ENCODE peak calls at places on chromosomes 7 and 10, in eight cellular contexts. One of them, this sample, is unnamed.

GRCh38 chr10:85548038-85548437 is 818.6 kb downstream of the GRID1 start:
- DNase-seq in NCI-H774: peak
- DNase-seq in ELF-1: peak
- DNase-seq in AG20443: peak
- DNase-seq in mesenteric fat pad: no peak
- DNase-seq in globus pallidus: peak
- DNase-seq in stimulated activated CD4-positive, alpha-beta T cell treated with anti-CD3 and anti-CD28 coated beads, Interleukin-12 subunit alpha, Interleukin-12 subunit beta, amount 100 ng/mL, for 48 hours: no peak
- DNase-seq in BJ: no peak
- DNase-seq in this sample: no peak

GRCh38 chr7:143360788-143361551 is 1.5 kb downstream of the FAM131B start:
- DNase-seq in globus pallidus: peak
- DNase-seq in mesenteric fat pad: peak
- DNase-seq in stimulated activated CD4-positive, alpha-beta T cell treated with anti-CD3 and anti-CD28 coated beads, Interleukin-12 subunit alpha, Interleukin-12 subunit beta, amount 100 ng/mL, for 48 hours: no peak
- DNase-seq in AG20443: no peak
- DNase-seq in ELF-1: no peak
- DNase-seq in NCI-H774: no peak
- DNase-seq in BJ: no peak
- DNase-seq in this sample: no peak

GRCh38 chr7:158973440-158973839 is 117.1 kb downstream of the DYNC2I1 start:
- DNase-seq in ELF-1: peak
- DNase-seq in globus pallidus: no peak
- DNase-seq in AG20443: no peak
- DNase-seq in BJ: no peak
- DNase-seq in mesenteric fat pad: no peak
- DNase-seq in NCI-H774: no peak
- DNase-seq in stimulated activated CD4-positive, alpha-beta T cell treated with anti-CD3 and anti-CD28 coated beads, Interleukin-12 subunit alpha, Interleukin-12 subunit beta, amount 100 ng/mL, for 48 hours: peak
- DNase-seq in this sample: no peak

GRCh38 chr10:119370972-119371703 is 163.8 kb downstream of the GRK5 start:
- DNase-seq in AG20443: peak
- DNase-seq in stimulated activated CD4-positive, alpha-beta T cell treated with anti-CD3 and anti-CD28 coated beads, Interleukin-12 subunit alpha, Interleukin-12 subunit beta, amount 100 ng/mL, for 48 hours: no peak
- DNase-seq in mesenteric fat pad: no peak
- DNase-seq in ELF-1: no peak
- DNase-seq in BJ: peak
- DNase-seq in globus pallidus: no peak
- DNase-seq in NCI-H774: no peak
- DNase-seq in this sample: peak

GRCh38 chr10:110407301-110408170 is 90.2 kb upstream of the DUSP5 start:
- DNase-seq in ELF-1: peak
- DNase-seq in mesenteric fat pad: no peak
- DNase-seq in AG20443: no peak
- DNase-seq in NCI-H774: no peak
- DNase-seq in BJ: no peak
- DNase-seq in globus pallidus: no peak
- DNase-seq in stimulated activated CD4-positive, alpha-beta T cell treated with anti-CD3 and anti-CD28 coated beads, Interleukin-12 subunit alpha, Interleukin-12 subunit beta, amount 100 ng/mL, for 48 hours: no peak
- DNase-seq in this sample: no peak

GRCh38 chr7:151690597-151690996 is 170.9 kb upstream of the RHEB start:
- DNase-seq in NCI-H774: no peak
- DNase-seq in mesenteric fat pad: no peak
- DNase-seq in BJ: no peak
- DNase-seq in stimulated activated CD4-positive, alpha-beta T cell treated with anti-CD3 and anti-CD28 coated beads, Interleukin-12 subunit alpha, Interleukin-12 subunit beta, amount 100 ng/mL, for 48 hours: no peak
- DNase-seq in ELF-1: peak
- DNase-seq in globus pallidus: no peak
- DNase-seq in AG20443: no peak
- DNase-seq in this sample: no peak

GRCh38 chr10:102613761-102614160 is 30.5 kb upstream of the TRIM8 start:
- DNase-seq in ELF-1: no peak
- DNase-seq in stimulated activated CD4-positive, alpha-beta T cell treated with anti-CD3 and anti-CD28 coated beads, Interleukin-12 subunit alpha, Interleukin-12 subunit beta, amount 100 ng/mL, for 48 hours: no peak
- DNase-seq in NCI-H774: no peak
- DNase-seq in globus pallidus: no peak
- DNase-seq in mesenteric fat pad: no peak
- DNase-seq in AG20443: peak
- DNase-seq in BJ: no peak
- DNase-seq in this sample: no peak

GRCh38 chr7:34064511-34065158 is 159.3 kb downstream of the BMPER start:
- DNase-seq in ELF-1: no peak
- DNase-seq in mesenteric fat pad: no peak
- DNase-seq in globus pallidus: no peak
- DNase-seq in BJ: no peak
- DNase-seq in stimulated activated CD4-positive, alpha-beta T cell treated with anti-CD3 and anti-CD28 coated beads, Interleukin-12 subunit alpha, Interleukin-12 subunit beta, amount 100 ng/mL, for 48 hours: no peak
- DNase-seq in AG20443: no peak
- DNase-seq in NCI-H774: no peak
- DNase-seq in this sample: no peak

GRCh38 chr10:42959833-42960232 is 117.0 kb upstream of the RET start:
- DNase-seq in AG20443: peak
- DNase-seq in ELF-1: peak
- DNase-seq in globus pallidus: no peak
- DNase-seq in mesenteric fat pad: peak
- DNase-seq in BJ: no peak
- DNase-seq in stimulated activated CD4-positive, alpha-beta T cell treated with anti-CD3 and anti-CD28 coated beads, Interleukin-12 subunit alpha, Interleukin-12 subunit beta, amount 100 ng/mL, for 48 hours: no peak
- DNase-seq in NCI-H774: no peak
- DNase-seq in this sample: no peak

GRCh38 chr10:30813872-30814471 is 184.4 kb upstream of the LYZL2 start:
- DNase-seq in BJ: no peak
- DNase-seq in NCI-H774: peak
- DNase-seq in stimulated activated CD4-positive, alpha-beta T cell treated with anti-CD3 and anti-CD28 coated beads, Interleukin-12 subunit alpha, Interleukin-12 subunit beta, amount 100 ng/mL, for 48 hours: no peak
- DNase-seq in AG20443: peak
- DNase-seq in mesenteric fat pad: no peak
- DNase-seq in globus pallidus: no peak
- DNase-seq in ELF-1: no peak
- DNase-seq in this sample: no peak

GRCh38 chr7:158470336-158470735 is 117.3 kb downstream of the PTPRN2 start:
- DNase-seq in BJ: no peak
- DNase-seq in stimulated activated CD4-positive, alpha-beta T cell treated with anti-CD3 and anti-CD28 coated beads, Interleukin-12 subunit alpha, Interleukin-12 subunit beta, amount 100 ng/mL, for 48 hours: no peak
- DNase-seq in NCI-H774: no peak
- DNase-seq in mesenteric fat pad: no peak
- DNase-seq in AG20443: no peak
- DNase-seq in ELF-1: no peak
- DNase-seq in globus pallidus: no peak
- DNase-seq in this sample: no peak

GRCh38 chr7:118870187-118870586 is 645.7 kb downstream of the ANKRD7 start:
- DNase-seq in ELF-1: peak
- DNase-seq in mesenteric fat pad: no peak
- DNase-seq in NCI-H774: no peak
- DNase-seq in AG20443: no peak
- DNase-seq in stimulated activated CD4-positive, alpha-beta T cell treated with anti-CD3 and anti-CD28 coated beads, Interleukin-12 subunit alpha, Interleukin-12 subunit beta, amount 100 ng/mL, for 48 hours: no peak
- DNase-seq in BJ: no peak
- DNase-seq in globus pallidus: peak
- DNase-seq in this sample: no peak

GRCh38 chr7:139647085-139647484 is 123.6 kb downstream of the CLEC2L start:
- DNase-seq in stimulated activated CD4-positive, alpha-beta T cell treated with anti-CD3 and anti-CD28 coated beads, Interleukin-12 subunit alpha, Interleukin-12 subunit beta, amount 100 ng/mL, for 48 hours: no peak
- DNase-seq in ELF-1: no peak
- DNase-seq in AG20443: no peak
- DNase-seq in NCI-H774: no peak
- DNase-seq in globus pallidus: peak
- DNase-seq in mesenteric fat pad: no peak
- DNase-seq in BJ: no peak
- DNase-seq in this sample: no peak

GRCh38 chr7:41705109-41705871 is 2.4 kb upstream of the INHBA start:
- DNase-seq in ELF-1: peak
- DNase-seq in NCI-H774: peak
- DNase-seq in globus pallidus: peak
- DNase-seq in BJ: peak
- DNase-seq in stimulated activated CD4-positive, alpha-beta T cell treated with anti-CD3 and anti-CD28 coated beads, Interleukin-12 subunit alpha, Interleukin-12 subunit beta, amount 100 ng/mL, for 48 hours: peak
- DNase-seq in AG20443: peak
- DNase-seq in mesenteric fat pad: peak
- DNase-seq in this sample: peak

GRCh38 chr7:155257482-155258232 is 40.0 kb upstream of the INSIG1 start:
- DNase-seq in BJ: no peak
- DNase-seq in stimulated activated CD4-positive, alpha-beta T cell treated with anti-CD3 and anti-CD28 coated beads, Interleukin-12 subunit alpha, Interleukin-12 subunit beta, amount 100 ng/mL, for 48 hours: no peak
- DNase-seq in AG20443: peak
- DNase-seq in mesenteric fat pad: peak
- DNase-seq in ELF-1: no peak
- DNase-seq in globus pallidus: peak
- DNase-seq in NCI-H774: no peak
- DNase-seq in this sample: peak

GRCh38 chr10:4459531-4459930 is 366.5 kb upstream of the AKR1E2 start:
- DNase-seq in globus pallidus: no peak
- DNase-seq in BJ: no peak
- DNase-seq in AG20443: no peak
- DNase-seq in stimulated activated CD4-positive, alpha-beta T cell treated with anti-CD3 and anti-CD28 coated beads, Interleukin-12 subunit alpha, Interleukin-12 subunit beta, amount 100 ng/mL, for 48 hours: no peak
- DNase-seq in NCI-H774: no peak
- DNase-seq in ELF-1: no peak
- DNase-seq in mesenteric fat pad: no peak
- DNase-seq in this sample: no peak

GRCh38 chr10:9636206-9636605 is 1381.5 kb upstream of the CELF2 start:
- DNase-seq in AG20443: no peak
- DNase-seq in NCI-H774: no peak
- DNase-seq in ELF-1: no peak
- DNase-seq in BJ: no peak
- DNase-seq in stimulated activated CD4-positive, alpha-beta T cell treated with anti-CD3 and anti-CD28 coated beads, Interleukin-12 subunit alpha, Interleukin-12 subunit beta, amount 100 ng/mL, for 48 hours: no peak
- DNase-seq in mesenteric fat pad: no peak
- DNase-seq in globus pallidus: no peak
- DNase-seq in this sample: no peak

GRCh38 chr10:79491171-79491835 is 21.0 kb upstream of the EIF5AL1 start:
- DNase-seq in NCI-H774: no peak
- DNase-seq in BJ: no peak
- DNase-seq in AG20443: no peak
- DNase-seq in ELF-1: no peak
- DNase-seq in stimulated activated CD4-positive, alpha-beta T cell treated with anti-CD3 and anti-CD28 coated beads, Interleukin-12 subunit alpha, Interleukin-12 subunit beta, amount 100 ng/mL, for 48 hours: no peak
- DNase-seq in globus pallidus: no peak
- DNase-seq in mesenteric fat pad: peak
- DNase-seq in this sample: no peak

GRCh38 chr7:107390921-107391320 is 78.9 kb upstream of the GPR22 start:
- DNase-seq in ELF-1: peak
- DNase-seq in NCI-H774: no peak
- DNase-seq in AG20443: no peak
- DNase-seq in BJ: no peak
- DNase-seq in stimulated activated CD4-positive, alpha-beta T cell treated with anti-CD3 and anti-CD28 coated beads, Interleukin-12 subunit alpha, Interleukin-12 subunit beta, amount 100 ng/mL, for 48 hours: no peak
- DNase-seq in mesenteric fat pad: no peak
- DNase-seq in globus pallidus: no peak
- DNase-seq in this sample: no peak

GRCh38 chr7:128837521-128837921 is 7.3 kb downstream of the FLNC start:
- DNase-seq in mesenteric fat pad: no peak
- DNase-seq in BJ: no peak
- DNase-seq in NCI-H774: no peak
- DNase-seq in globus pallidus: no peak
- DNase-seq in stimulated activated CD4-positive, alpha-beta T cell treated with anti-CD3 and anti-CD28 coated beads, Interleukin-12 subunit alpha, Interleukin-12 subunit beta, amount 100 ng/mL, for 48 hours: no peak
- DNase-seq in AG20443: no peak
- DNase-seq in ELF-1: no peak
- DNase-seq in this sample: no peak

GRCh38 chr10:4083509-4084003 is 298.5 kb upstream of the KLF6 start:
- DNase-seq in globus pallidus: no peak
- DNase-seq in BJ: no peak
- DNase-seq in NCI-H774: no peak
- DNase-seq in AG20443: peak
- DNase-seq in ELF-1: peak
- DNase-seq in mesenteric fat pad: no peak
- DNase-seq in stimulated activated CD4-positive, alpha-beta T cell treated with anti-CD3 and anti-CD28 coated beads, Interleukin-12 subunit alpha, Interleukin-12 subunit beta, amount 100 ng/mL, for 48 hours: no peak
- DNase-seq in this sample: no peak

GRCh38 chr10:128125416-128125943 is 743 bp downstream of the MKI67 start:
- DNase-seq in stimulated activated CD4-positive, alpha-beta T cell treated with anti-CD3 and anti-CD28 coated beads, Interleukin-12 subunit alpha, Interleukin-12 subunit beta, amount 100 ng/mL, for 48 hours: no peak
- DNase-seq in NCI-H774: no peak
- DNase-seq in ELF-1: peak
- DNase-seq in AG20443: peak
- DNase-seq in globus pallidus: no peak
- DNase-seq in mesenteric fat pad: peak
- DNase-seq in BJ: no peak
- DNase-seq in this sample: no peak

GRCh38 chr7:129665013-129665401 is 53.5 kb downstream of the NRF1 start:
- DNase-seq in BJ: peak
- DNase-seq in mesenteric fat pad: no peak
- DNase-seq in globus pallidus: no peak
- DNase-seq in NCI-H774: no peak
- DNase-seq in stimulated activated CD4-positive, alpha-beta T cell treated with anti-CD3 and anti-CD28 coated beads, Interleukin-12 subunit alpha, Interleukin-12 subunit beta, amount 100 ng/mL, for 48 hours: no peak
- DNase-seq in ELF-1: peak
- DNase-seq in AG20443: peak
- DNase-seq in this sample: peak

GRCh38 chr10:5283305-5284158 is 81.2 kb upstream of the UCN3 start:
- DNase-seq in BJ: no peak
- DNase-seq in AG20443: peak
- DNase-seq in globus pallidus: no peak
- DNase-seq in mesenteric fat pad: no peak
- DNase-seq in ELF-1: peak
- DNase-seq in NCI-H774: peak
- DNase-seq in stimulated activated CD4-positive, alpha-beta T cell treated with anti-CD3 and anti-CD28 coated beads, Interleukin-12 subunit alpha, Interleukin-12 subunit beta, amount 100 ng/mL, for 48 hours: peak
- DNase-seq in this sample: no peak

GRCh38 chr10:24428410-24428782 is 219.5 kb downstream of the KIAA1217 start:
- DNase-seq in NCI-H774: no peak
- DNase-seq in mesenteric fat pad: no peak
- DNase-seq in ELF-1: no peak
- DNase-seq in globus pallidus: no peak
- DNase-seq in BJ: no peak
- DNase-seq in AG20443: peak
- DNase-seq in stimulated activated CD4-positive, alpha-beta T cell treated with anti-CD3 and anti-CD28 coated beads, Interleukin-12 subunit alpha, Interleukin-12 subunit beta, amount 100 ng/mL, for 48 hours: no peak
- DNase-seq in this sample: no peak

GRCh38 chr7:139582671-139583155 is 59.2 kb downstream of the CLEC2L start:
- DNase-seq in BJ: no peak
- DNase-seq in mesenteric fat pad: no peak
- DNase-seq in ELF-1: no peak
- DNase-seq in globus pallidus: no peak
- DNase-seq in stimulated activated CD4-positive, alpha-beta T cell treated with anti-CD3 and anti-CD28 coated beads, Interleukin-12 subunit alpha, Interleukin-12 subunit beta, amount 100 ng/mL, for 48 hours: no peak
- DNase-seq in AG20443: no peak
- DNase-seq in NCI-H774: no peak
- DNase-seq in this sample: no peak

GRCh38 chr7:148334959-148335577 is 255.5 kb upstream of the C7orf33 start:
- DNase-seq in stimulated activated CD4-positive, alpha-beta T cell treated with anti-CD3 and anti-CD28 coated beads, Interleukin-12 subunit alpha, Interleukin-12 subunit beta, amount 100 ng/mL, for 48 hours: no peak
- DNase-seq in BJ: no peak
- DNase-seq in AG20443: peak
- DNase-seq in ELF-1: peak
- DNase-seq in mesenteric fat pad: no peak
- DNase-seq in NCI-H774: peak
- DNase-seq in globus pallidus: no peak
- DNase-seq in this sample: no peak

GRCh38 chr7:99314504-99314903 is 11.2 kb upstream of the ARPC1A start:
- DNase-seq in globus pallidus: no peak
- DNase-seq in ELF-1: no peak
- DNase-seq in mesenteric fat pad: peak
- DNase-seq in stimulated activated CD4-positive, alpha-beta T cell treated with anti-CD3 and anti-CD28 coated beads, Interleukin-12 subunit alpha, Interleukin-12 subunit beta, amount 100 ng/mL, for 48 hours: peak
- DNase-seq in BJ: no peak
- DNase-seq in NCI-H774: no peak
- DNase-seq in AG20443: no peak
- DNase-seq in this sample: no peak

GRCh38 chr7:35019801-35020200 is 17.5 kb downstream of the DPY19L1 start:
- DNase-seq in BJ: no peak
- DNase-seq in globus pallidus: no peak
- DNase-seq in NCI-H774: no peak
- DNase-seq in mesenteric fat pad: no peak
- DNase-seq in stimulated activated CD4-positive, alpha-beta T cell treated with anti-CD3 and anti-CD28 coated beads, Interleukin-12 subunit alpha, Interleukin-12 subunit beta, amount 100 ng/mL, for 48 hours: no peak
- DNase-seq in ELF-1: no peak
- DNase-seq in AG20443: no peak
- DNase-seq in this sample: no peak

GRCh38 chr7:100763556-100764140 is 30.3 kb downstream of the ZAN start:
- DNase-seq in stimulated activated CD4-positive, alpha-beta T cell treated with anti-CD3 and anti-CD28 coated beads, Interleukin-12 subunit alpha, Interleukin-12 subunit beta, amount 100 ng/mL, for 48 hours: no peak
- DNase-seq in mesenteric fat pad: no peak
- DNase-seq in globus pallidus: no peak
- DNase-seq in NCI-H774: no peak
- DNase-seq in AG20443: no peak
- DNase-seq in ELF-1: no peak
- DNase-seq in BJ: no peak
- DNase-seq in this sample: no peak

GRCh38 chr7:17822557-17823173 is 117.6 kb downstream of the SNX13 start:
- DNase-seq in globus pallidus: no peak
- DNase-seq in mesenteric fat pad: no peak
- DNase-seq in ELF-1: no peak
- DNase-seq in NCI-H774: no peak
- DNase-seq in BJ: no peak
- DNase-seq in stimulated activated CD4-positive, alpha-beta T cell treated with anti-CD3 and anti-CD28 coated beads, Interleukin-12 subunit alpha, Interleukin-12 subunit beta, amount 100 ng/mL, for 48 hours: no peak
- DNase-seq in AG20443: no peak
- DNase-seq in this sample: no peak

GRCh38 chr10:49653530-49653929 is 25.9 kb upstream of the C10orf53 start:
- DNase-seq in stimulated activated CD4-positive, alpha-beta T cell treated with anti-CD3 and anti-CD28 coated beads, Interleukin-12 subunit alpha, Interleukin-12 subunit beta, amount 100 ng/mL, for 48 hours: no peak
- DNase-seq in BJ: no peak
- DNase-seq in globus pallidus: no peak
- DNase-seq in NCI-H774: no peak
- DNase-seq in AG20443: peak
- DNase-seq in ELF-1: no peak
- DNase-seq in mesenteric fat pad: peak
- DNase-seq in this sample: no peak

GRCh38 chr10:118531105-118531851 is 64.2 kb downstream of the PRLHR start:
- DNase-seq in globus pallidus: peak
- DNase-seq in mesenteric fat pad: no peak
- DNase-seq in stimulated activated CD4-positive, alpha-beta T cell treated with anti-CD3 and anti-CD28 coated beads, Interleukin-12 subunit alpha, Interleukin-12 subunit beta, amount 100 ng/mL, for 48 hours: no peak
- DNase-seq in AG20443: peak
- DNase-seq in BJ: no peak
- DNase-seq in NCI-H774: no peak
- DNase-seq in ELF-1: no peak
- DNase-seq in this sample: no peak